ENCODE peak calls at places on chromosomes 5 and 9, in seven cellular contexts. V, P, N, K, O, Z and I are unnamed samples.

GRCh38 chr9:76271755-76272154 is 122.5 kb downstream of the RFK start:
- DNase-seq in V (no peak), P (no peak), N (no peak), K (peak; percentile 51), O (no peak), Z (no peak), I (no peak)

GRCh38 chr5:109448838-109449237 is 39.1 kb upstream of the PJA2 start:
- DNase-seq in V (no peak), P (no peak), N (no peak), K (no peak), O (no peak), Z (no peak), I (no peak)

GRCh38 chr5:33888582-33888981 is 3.2 kb downstream of the ADAMTS12 start:
- DNase-seq in V (no peak), P (no peak), N (no peak), K (peak; percentile 72), O (no peak), Z (no peak), I (peak; percentile 69)

GRCh38 chr5:129322968-129323367 is 137.1 kb upstream of the ADAMTS19 start:
- DNase-seq in V (no peak), P (no peak), N (no peak), K (no peak), O (no peak), Z (no peak), I (no peak)

GRCh38 chr9:89116064-89116817 is 62.4 kb downstream of the SHC3 start:
- DNase-seq in V (no peak), P (no peak), N (no peak), K (peak; percentile 95), O (peak; percentile 77), Z (no peak), I (peak; percentile 86)

GRCh38 chr5:65828022-65828421 is 98.4 kb upstream of the ERBIN start:
- DNase-seq in V (no peak), P (no peak), N (no peak), K (no peak), O (no peak), Z (no peak), I (no peak)

GRCh38 chr5:74054139-74054538 is 428.1 kb downstream of the ARHGEF28 start:
- DNase-seq in V (peak; percentile 24), P (no peak), N (no peak), K (no peak), O (no peak), Z (no peak), I (no peak)

GRCh38 chr5:141598389-141599360 is 20.1 kb downstream of the DIAPH1 start:
- DNase-seq in V (no peak), P (no peak), N (no peak), K (peak; percentile 57), O (no peak), Z (no peak), I (no peak)

GRCh38 chr5:159208508-159209437 is 580 bp downstream of the RNF145 start:
- DNase-seq in V (peak; percentile 86), P (peak; percentile 46), N (peak; percentile 58), K (peak; percentile 28), O (peak; percentile 3), Z (peak; percentile 64), I (peak; percentile 50)

GRCh38 chr5:160254706-160255105 is 25.4 kb downstream of the FABP6 start:
- DNase-seq in V (no peak), P (no peak), N (no peak), K (no peak), O (no peak), Z (no peak), I (no peak)

GRCh38 chr5:61964199-61964598 is 341.8 kb upstream of the KIF2A start:
- DNase-seq in V (no peak), P (no peak), N (no peak), K (peak; percentile 15), O (no peak), Z (no peak), I (peak; percentile 41)

GRCh38 chr9:130869250-130869649 is 27.4 kb downstream of the QRFP start:
- DNase-seq in V (no peak), P (no peak), N (no peak), K (peak; percentile 42), O (no peak), Z (no peak), I (no peak)

GRCh38 chr5:4549351-4549750 is 590.8 kb upstream of the ADAMTS16 start:
- DNase-seq in V (no peak), P (no peak), N (no peak), K (no peak), O (no peak), Z (no peak), I (no peak)

GRCh38 chr5:170440771-170441370 is 51.7 kb upstream of the KCNMB1 start:
- DNase-seq in V (no peak), P (no peak), N (no peak), K (no peak), O (no peak), Z (no peak), I (no peak)

GRCh38 chr5:92544567-92544966 is 1036.5 kb downstream of the NR2F1-AS1 start:
- DNase-seq in V (no peak), P (no peak), N (no peak), K (peak; percentile 82), O (no peak), Z (no peak), I (peak; percentile 83)

GRCh38 chr9:8859416-8859815 is 1059.8 kb upstream of the DMAC1 start:
- DNase-seq in V (peak; percentile 26), P (no peak), N (no peak), K (no peak), O (no peak), Z (no peak), I (no peak)

GRCh38 chr9:8857330-8858249 is 1058.0 kb upstream of the DMAC1 start:
- DNase-seq in V (peak; percentile 88), P (peak; percentile 69), N (peak; percentile 74), K (no peak), O (no peak), Z (peak; percentile 83), I (peak; percentile 55)

GRCh38 chr9:8855046-8855445 is 1055.5 kb upstream of the DMAC1 start:
- DNase-seq in V (peak; percentile 41), P (no peak), N (no peak), K (no peak), O (no peak), Z (no peak), I (peak; percentile 24)

GRCh38 chr9:8858250-8859161 is 1058.9 kb upstream of the DMAC1 start:
- DNase-seq in V (peak; percentile 58), P (no peak), N (peak; percentile 50), K (no peak), O (no peak), Z (peak; percentile 61), I (peak; percentile 15)

DNA sequence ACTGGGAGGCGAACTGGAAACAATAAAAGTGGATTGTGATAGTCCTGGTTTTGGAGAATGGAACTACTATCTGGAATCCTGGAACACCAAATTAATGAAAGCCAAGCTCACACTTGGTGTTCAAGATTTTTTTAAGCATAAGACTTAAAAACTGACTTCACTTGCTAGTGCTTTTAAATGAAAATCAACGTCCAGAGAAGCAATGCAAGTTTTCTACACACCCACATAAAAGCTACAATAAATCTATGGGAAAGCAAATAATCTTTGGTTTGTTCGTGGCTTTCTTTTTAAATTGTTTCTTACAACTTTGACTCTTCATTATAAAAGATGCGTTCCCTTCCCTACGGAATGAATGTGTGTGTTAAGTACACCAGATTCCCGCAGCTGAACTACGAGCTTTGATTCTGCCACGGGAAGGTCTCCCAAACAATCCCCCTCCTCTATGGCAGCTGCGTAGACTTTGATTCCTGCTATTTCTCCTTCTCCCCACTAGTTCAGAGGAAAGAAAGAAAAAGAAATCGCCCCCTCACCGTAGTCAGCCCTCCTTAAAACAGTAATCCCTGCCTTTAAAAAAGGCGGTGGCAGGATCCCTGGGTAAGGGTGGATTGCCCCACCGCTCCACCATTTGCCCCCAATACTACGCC is 1057.2 kb upstream of the DMAC1 start:
- DNase-seq in V (peak; percentile 76), P (no peak), N (no peak), K (no peak), O (no peak), Z (no peak), I (peak; percentile 26)
- H3K18ac ChIP-seq in V (peak overlapping the region; percentile 88), P (peak overlapping the region; percentile 99), N (no peak overlapping the region), K (no peak overlapping the region), O (peak overlapping the region; percentile 72), Z (peak overlapping the region; percentile 39), I (no peak overlapping the region)

GRCh38 chr9:69885931-69886330 is 65.3 kb downstream of the CFAP95 start:
- DNase-seq in V (no peak), P (no peak), N (no peak), K (no peak), O (no peak), Z (no peak), I (no peak)
- H3K18ac ChIP-seq in V (no peak overlapping the region), P (no peak overlapping the region), N (no peak overlapping the region), K (no peak overlapping the region), O (no peak overlapping the region), Z (no peak overlapping the region), I (peak overlapping the region; percentile 50)

GRCh38 chr9:106228861-106229260 is 534.5 kb downstream of the TMEM38B start:
- DNase-seq in V (no peak), P (no peak), N (no peak), K (no peak), O (no peak), Z (no peak), I (no peak)

DNA sequence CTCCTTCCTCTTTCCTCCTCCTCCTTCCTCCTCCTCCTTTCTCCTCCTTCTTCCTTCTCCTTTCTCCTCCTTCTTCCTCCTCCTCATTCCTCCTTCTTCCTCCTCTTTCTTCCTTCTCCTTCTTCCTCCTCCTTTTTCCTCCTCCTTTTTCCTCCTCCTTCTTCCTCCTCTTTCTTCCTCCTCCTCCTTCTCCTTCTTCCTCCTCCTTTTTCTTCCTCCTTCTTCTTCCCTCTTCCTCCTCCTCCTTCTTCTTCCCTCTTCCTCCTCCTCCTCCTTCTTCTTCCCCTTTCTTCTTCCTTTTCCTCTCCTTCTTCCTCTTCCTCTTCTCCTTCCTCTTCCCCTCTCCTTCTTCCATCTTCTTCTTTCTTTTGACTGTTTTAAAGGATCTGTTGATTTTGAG is 538.8 kb downstream of the TMEM38B start:
- DNase-seq in V (no peak), P (no peak), N (no peak), K (no peak), O (no peak), Z (no peak), I (no peak)
- H3K18ac ChIP-seq in V (no peak overlapping the region), P (no peak overlapping the region), N (no peak overlapping the region), K (no peak overlapping the region), O (no peak overlapping the region), Z (no peak overlapping the region), I (no peak overlapping the region)

DNA sequence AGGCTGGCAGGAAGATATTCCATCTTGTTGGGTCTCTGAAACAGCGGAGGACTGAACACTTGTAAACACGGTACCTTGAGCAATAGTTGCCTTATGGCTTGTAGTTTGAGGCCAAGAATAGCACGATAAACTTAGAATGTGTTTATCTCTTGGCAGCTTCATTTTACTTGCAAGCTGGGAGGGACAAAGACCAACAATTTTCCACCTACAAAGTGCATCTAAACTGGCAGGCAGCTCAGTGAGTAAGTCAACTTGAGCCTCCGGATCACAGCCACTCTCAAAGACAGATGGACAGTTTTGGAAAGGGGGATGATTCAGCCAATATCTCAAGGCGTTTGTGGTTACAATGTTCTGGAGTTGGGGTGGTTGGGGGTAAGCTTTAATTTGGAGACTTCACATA is 652.6 kb downstream of the CETN3 start:
- DNase-seq in V (no peak), P (no peak), N (no peak), K (no peak), O (no peak), Z (no peak), I (peak; percentile 3)
- H3K18ac ChIP-seq in V (no peak overlapping the region), P (no peak overlapping the region), N (no peak overlapping the region), K (no peak overlapping the region), O (no peak overlapping the region), Z (no peak overlapping the region), I (no peak overlapping the region)

DNA sequence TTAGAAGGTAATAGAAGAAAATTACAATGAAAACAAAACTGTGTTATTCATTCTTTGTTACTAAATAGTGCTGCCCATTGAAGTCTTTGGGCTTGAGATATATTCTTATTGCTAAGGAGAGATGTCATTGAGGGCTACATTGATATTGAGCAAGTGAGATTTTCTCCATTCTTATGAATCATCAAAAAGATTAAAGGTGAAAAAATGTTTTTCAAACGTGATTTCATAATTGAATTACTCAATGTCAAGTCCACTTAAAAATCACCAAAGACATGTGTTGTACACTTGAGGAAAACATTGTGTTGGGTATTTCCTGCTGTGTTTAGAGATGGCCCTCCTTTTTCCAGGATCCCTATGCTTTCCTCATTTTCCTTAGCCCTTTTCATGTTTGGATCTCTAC is 448.1 kb downstream of the NFIB start:
- DNase-seq in V (no peak), P (no peak), N (no peak), K (no peak), O (no peak), Z (no peak), I (no peak)
- H3K18ac ChIP-seq in V (no peak overlapping the region), P (no peak overlapping the region), N (no peak overlapping the region), K (no peak overlapping the region), O (no peak overlapping the region), Z (no peak overlapping the region), I (no peak overlapping the region)